ENCODE peak calls at places on chromosomes 6 and 20, in nine cellular contexts. J is A673; S is fibroblast of lung; W is mesenchymal stem cell; G is Peyer's patch; E is aorta; Q is HL-60; N is upper lobe of right lung; Z is naive thymus-derived CD4-positive, alpha-beta T cell. F is an unnamed sample. For H3K27me3, the result is how much of the 10 kb centered on the place peaks cover.

GRCh38 chr20:43844778-43845614 is 69.7 kb upstream of the TOX2 start:
- DNase-seq in J (peak), S (peak), W (peak), G (no peak), E (no peak), Q (no peak), N (no peak), Z (no peak), F (no peak)

GRCh38 chr6:144528605-144529425 is 243.7 kb downstream of the UTRN start:
- DNase-seq in J (peak), S (no peak), W (peak), G (no peak), E (no peak), Q (no peak), N (no peak), Z (no peak), F (peak)

GRCh38 chr6:41947581-41948220 is 6.1 kb upstream of the CCND3 start:
- DNase-seq in J (no peak), S (no peak), W (no peak), G (no peak), E (no peak), Q (no peak), N (no peak), Z (no peak), F (no peak)

GRCh38 chr6:21457647-21458046 is 135.9 kb upstream of the SOX4 start:
- DNase-seq in J (no peak), S (no peak), W (no peak), G (no peak), E (no peak), Q (no peak), N (no peak), Z (no peak), F (no peak)

GRCh38 chr6:92559002-92559401 is 860.4 kb downstream of the EPHA7 start:
- DNase-seq in J (no peak), S (peak), W (peak), G (no peak), E (no peak), Q (no peak), N (no peak), Z (no peak), F (no peak)

GRCh38 chr6:23584134-23584763 is 541.8 kb upstream of the NRSN1 start:
- DNase-seq in J (no peak), S (peak), W (no peak), G (no peak), E (no peak), Q (no peak), N (no peak), Z (no peak), F (no peak)

GRCh38 chr6:21987501-21987957 is 309.3 kb downstream of the PRL start:
- DNase-seq in J (peak), S (peak), W (peak), G (peak), E (peak), Q (peak), N (no peak), Z (no peak), F (peak)

GRCh38 chr6:52537001-52537753 is 39.7 kb downstream of the TRAM2 start:
- DNase-seq in J (no peak), S (no peak), W (no peak), G (no peak), E (no peak), Q (no peak), N (no peak), Z (no peak), F (no peak)

GRCh38 chr6:100300221-100300736 is 164.4 kb downstream of the SIM1 start:
- DNase-seq in J (no peak), S (peak), W (peak), G (no peak), E (no peak), Q (no peak), N (no peak), Z (no peak), F (no peak)

GRCh38 chr6:155861821-155862220 is 406.2 kb upstream of the NOX3 start:
- DNase-seq in J (peak), S (no peak), W (no peak), G (no peak), E (no peak), Q (no peak), N (no peak), Z (no peak), F (no peak)

GRCh38 chr6:124536792-124537191 is 425.4 kb upstream of the RNF217 start:
- DNase-seq in J (no peak), S (peak), W (peak), G (no peak), E (no peak), Q (no peak), N (no peak), Z (no peak), F (no peak)

DNA sequence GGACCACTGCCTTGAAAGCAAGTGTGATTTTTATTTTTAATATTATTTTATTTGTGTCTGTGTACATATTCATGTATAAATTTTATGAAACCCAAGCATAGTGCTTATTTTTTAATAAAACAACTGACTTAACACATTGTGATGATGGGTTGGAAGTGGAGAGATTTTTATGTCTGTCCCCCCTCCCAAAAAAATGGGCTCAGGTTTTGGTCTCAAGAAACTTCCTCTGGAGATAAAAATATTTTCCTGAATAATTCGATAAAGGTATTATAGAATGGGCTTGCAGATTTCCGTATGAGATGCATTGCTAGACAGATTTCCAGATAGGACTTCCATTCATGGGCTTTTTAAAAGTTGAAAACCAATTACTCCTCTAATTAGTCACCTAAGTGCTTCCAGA is 2.7 kb downstream of the FOXQ1 start:
- DNase-seq in J (no peak), S (no peak), W (no peak), G (no peak), E (no peak), Q (no peak), N (no peak), Z (no peak), F (no peak)
- H3K27me3 ChIP-seq in J (half or more), S (under half), W (under half), G (under half), E (under half), Q (half or more), N (under half), Z (under half), F (half or more)

GRCh38 chr20:51545515-51545914 is 3.0 kb upstream of the NFATC2 start:
- DNase-seq in J (no peak), S (no peak), W (no peak), G (no peak), E (no peak), Q (no peak), N (no peak), Z (no peak), F (no peak)

GRCh38 chr20:51542033-51542893 is at the start of gene NFATC2:
- DNase-seq in J (no peak), S (no peak), W (no peak), G (peak), E (peak), Q (peak), N (peak), Z (peak), F (peak)

GRCh38 chr20:51540585-51540984 is 1.9 kb downstream of the NFATC2 start:
- DNase-seq in J (no peak), S (no peak), W (no peak), G (no peak), E (no peak), Q (no peak), N (no peak), Z (peak), F (no peak)

GRCh38 chr20:51541189-51542032 is 1.1 kb downstream of the NFATC2 start:
- DNase-seq in J (peak), S (peak), W (peak), G (peak), E (peak), Q (peak), N (peak), Z (peak), F (peak)

DNA sequence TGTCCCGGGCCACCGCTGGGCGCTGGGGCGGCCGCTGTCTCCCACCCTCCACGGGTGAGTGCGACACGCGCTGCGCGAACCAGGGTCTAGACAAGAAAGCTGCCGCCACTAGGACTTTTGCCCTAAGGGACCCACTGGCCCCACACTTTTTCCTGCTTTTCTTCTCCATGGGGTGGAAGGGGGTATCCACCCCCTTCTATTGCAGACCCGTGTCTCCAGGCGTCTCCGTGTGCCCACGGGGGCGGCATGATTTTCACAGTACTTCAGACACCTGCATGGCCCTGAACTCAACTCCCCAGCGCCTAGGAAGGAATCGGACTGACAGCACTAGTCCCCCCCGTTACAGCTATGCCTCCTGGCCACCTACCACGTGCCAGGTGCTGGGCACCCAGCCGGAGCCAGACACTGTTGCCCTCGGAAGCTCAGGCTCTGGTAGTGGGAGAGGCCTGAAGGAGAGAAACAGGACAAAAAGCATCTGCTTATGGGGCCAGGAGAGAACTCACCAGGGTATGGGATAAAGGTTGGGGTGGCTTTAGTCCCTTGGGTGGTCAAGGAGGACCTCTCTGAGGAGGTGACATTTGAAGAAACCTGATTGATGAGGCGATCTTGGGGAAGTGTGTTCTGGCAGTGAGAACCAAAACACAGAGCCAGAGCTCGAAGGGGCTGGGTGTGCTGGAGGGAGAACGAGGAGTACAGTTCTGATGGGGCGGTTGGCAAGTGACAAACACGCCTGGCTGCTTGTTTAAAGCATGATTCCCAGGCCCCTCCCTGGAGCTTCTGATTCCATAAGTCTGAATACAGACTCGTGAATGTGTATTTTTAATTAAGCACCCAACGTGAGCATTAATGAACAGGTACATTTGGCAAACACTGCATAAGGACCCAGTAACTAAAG is 622 bp upstream of the NFATC2 start:
- DNase-seq in J (no peak), S (no peak), W (peak), G (no peak), E (no peak), Q (no peak), N (no peak), Z (no peak), F (no peak)
- H3K4me3 ChIP-seq in J (peak), S (no peak), W (no peak), G (peak), E (peak), Q (peak), N (peak), Z (peak), F (peak)

GRCh38 chr6:168265394-168265793 is 54.2 kb downstream of the DACT2 start:
- DNase-seq in J (no peak), S (no peak), W (no peak), G (no peak), E (peak), Q (no peak), N (no peak), Z (no peak), F (no peak)
- H3K27me3 ChIP-seq in J (under half), S (under half), W (under half), G (under half), E (under half), Q (under half), N (under half), Z (under half), F (under half)

GRCh38 chr20:9052136-9052535 is 16.8 kb upstream of the PLCB4 start:
- DNase-seq in J (no peak), S (no peak), W (no peak), G (no peak), E (no peak), Q (no peak), N (no peak), Z (no peak), F (no peak)
- H3K4me3 ChIP-seq in J (no peak), S (no peak), W (no peak), G (no peak), E (no peak), Q (no peak), N (no peak), Z (no peak), F (no peak)

DNA sequence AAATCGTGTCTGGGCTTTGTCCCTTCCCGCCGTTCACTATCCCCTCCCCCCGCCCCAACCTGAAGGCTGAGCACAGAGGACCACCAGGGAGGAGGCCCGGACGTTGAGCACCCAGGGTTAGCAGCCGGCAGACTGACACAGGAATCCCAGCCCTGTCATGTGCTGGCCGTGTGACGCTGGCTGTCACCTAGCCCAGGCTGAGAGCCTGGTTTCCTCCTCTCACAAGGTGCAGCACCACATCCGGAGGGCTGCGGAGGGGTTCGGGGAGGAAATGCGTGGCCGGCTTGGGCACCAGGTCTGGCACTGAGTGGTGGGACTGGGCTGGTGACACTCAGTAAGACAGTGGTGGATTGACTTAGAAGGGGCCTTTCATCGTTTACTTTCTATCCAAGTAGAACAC is 4.6 kb upstream of the LSM14B start:
- DNase-seq in J (no peak), S (no peak), W (no peak), G (peak), E (no peak), Q (no peak), N (no peak), Z (peak), F (no peak)
- H3K27me3 ChIP-seq in J (under half), S (under half), W (under half), G (under half), E (under half), Q (under half), N (under half), Z (under half), F (under half)

DNA sequence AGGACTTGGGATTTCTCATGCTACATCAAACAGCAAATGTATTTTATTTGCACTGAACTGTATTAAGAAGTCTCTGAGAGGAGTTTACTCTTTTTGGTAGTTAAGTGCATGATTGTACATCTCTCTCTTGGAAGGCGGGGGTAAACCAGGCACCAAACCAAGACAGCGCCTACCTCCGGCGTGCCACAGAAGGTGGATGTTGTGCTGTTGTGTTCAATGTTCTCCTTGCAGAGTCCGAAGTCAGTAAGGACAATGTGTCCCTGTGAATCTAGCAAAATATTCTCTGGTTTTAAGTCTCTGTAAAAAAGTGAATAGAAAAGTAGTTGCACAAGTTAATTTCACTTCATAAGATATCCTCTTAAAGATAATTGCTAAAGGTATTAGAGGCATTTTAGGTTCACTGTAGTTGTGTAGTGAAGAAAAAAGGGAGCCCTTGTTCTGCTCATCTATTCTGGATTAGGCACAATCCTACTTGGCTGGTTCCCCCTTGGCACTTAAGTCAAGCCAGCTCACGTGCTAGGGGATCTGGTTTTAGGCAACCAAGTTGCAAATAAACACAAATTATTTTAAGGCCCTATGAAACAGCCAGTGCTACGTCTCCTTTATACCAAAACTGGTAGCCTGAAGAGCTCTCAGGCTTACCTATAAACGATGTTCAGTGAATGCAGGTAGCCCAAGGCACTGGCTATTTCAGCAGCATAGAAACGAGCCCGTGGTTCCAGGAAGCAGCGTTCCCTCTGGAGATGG is 119.8 kb upstream of the SLC2A12 start:
- DNase-seq in J (no peak), S (no peak), W (no peak), G (no peak), E (no peak), Q (no peak), N (no peak), Z (no peak), F (no peak)
- H3K4me3 ChIP-seq in J (peak), S (peak), W (peak), G (peak), E (no peak), Q (no peak), N (peak), Z (no peak), F (no peak)